ENCODE peak calls at places on chromosomes 4 and X, in ten cellular contexts. One of them, this sample, is unnamed. For H3K4me1, the result is how much of the 10 kb centered on the place peaks cover.

GRCh38 chr4:147820975-147821374 is 89.1 kb downstream of the ARHGAP10 start:
- DNase-seq in mammary epithelial cell: peak
- DNase-seq in neuronal stem cell: no peak
- DNase-seq in fibroblast of lung: no peak
- DNase-seq in neural progenitor cell: no peak
- DNase-seq in K562: no peak
- DNase-seq in IMR-90: no peak
- DNase-seq in MM.1S: no peak
- DNase-seq in HCT116: no peak
- DNase-seq in SK-N-SH: no peak
- DNase-seq in this sample: no peak

GRCh38 chr4:151315212-151315886 is 10.1 kb downstream of the SH3D19 start:
- DNase-seq in mammary epithelial cell: peak
- DNase-seq in neuronal stem cell: no peak
- DNase-seq in fibroblast of lung: peak
- DNase-seq in neural progenitor cell: no peak
- DNase-seq in K562: no peak
- DNase-seq in IMR-90: no peak
- DNase-seq in MM.1S: no peak
- DNase-seq in HCT116: peak
- DNase-seq in SK-N-SH: no peak
- DNase-seq in this sample: no peak

GRCh38 chrX:104762641-104763040 is 196.6 kb downstream of the IL1RAPL2 start:
- DNase-seq in mammary epithelial cell: no peak
- DNase-seq in neuronal stem cell: no peak
- DNase-seq in fibroblast of lung: no peak
- DNase-seq in neural progenitor cell: no peak
- DNase-seq in K562: no peak
- DNase-seq in IMR-90: no peak
- DNase-seq in MM.1S: no peak
- DNase-seq in HCT116: no peak
- DNase-seq in SK-N-SH: no peak
- DNase-seq in this sample: no peak

GRCh38 chrX:24646745-24647182 is 383 bp downstream of the PCYT1B start:
- DNase-seq in mammary epithelial cell: no peak
- DNase-seq in neuronal stem cell: peak
- DNase-seq in fibroblast of lung: peak
- DNase-seq in neural progenitor cell: peak
- DNase-seq in K562: no peak
- DNase-seq in IMR-90: no peak
- DNase-seq in MM.1S: no peak
- DNase-seq in HCT116: no peak
- DNase-seq in SK-N-SH: peak
- DNase-seq in this sample: no peak

GRCh38 chr4:4532371-4532770 is 9.5 kb downstream of the STX18 start:
- DNase-seq in mammary epithelial cell: no peak
- DNase-seq in neuronal stem cell: no peak
- DNase-seq in fibroblast of lung: no peak
- DNase-seq in neural progenitor cell: no peak
- DNase-seq in K562: peak
- DNase-seq in IMR-90: no peak
- DNase-seq in MM.1S: no peak
- DNase-seq in HCT116: no peak
- DNase-seq in SK-N-SH: no peak
- DNase-seq in this sample: no peak

GRCh38 chr4:76585270-76585669 is 150.2 kb downstream of the SHROOM3 start:
- DNase-seq in mammary epithelial cell: no peak
- DNase-seq in neuronal stem cell: peak
- DNase-seq in fibroblast of lung: peak
- DNase-seq in neural progenitor cell: peak
- DNase-seq in K562: no peak
- DNase-seq in IMR-90: peak
- DNase-seq in MM.1S: no peak
- DNase-seq in HCT116: no peak
- DNase-seq in SK-N-SH: no peak
- DNase-seq in this sample: no peak

GRCh38 chr4:188295899-188296298 is 156.7 kb downstream of the TRIML1 start:
- DNase-seq in mammary epithelial cell: peak
- DNase-seq in neuronal stem cell: no peak
- DNase-seq in fibroblast of lung: no peak
- DNase-seq in neural progenitor cell: no peak
- DNase-seq in K562: no peak
- DNase-seq in IMR-90: peak
- DNase-seq in MM.1S: no peak
- DNase-seq in HCT116: no peak
- DNase-seq in SK-N-SH: no peak
- DNase-seq in this sample: no peak

GRCh38 chrX:9746148-9746880 is 19.3 kb downstream of the GPR143 start:
- DNase-seq in mammary epithelial cell: peak
- DNase-seq in neuronal stem cell: no peak
- DNase-seq in fibroblast of lung: peak
- DNase-seq in neural progenitor cell: peak
- DNase-seq in K562: no peak
- DNase-seq in IMR-90: peak
- DNase-seq in MM.1S: no peak
- DNase-seq in HCT116: no peak
- DNase-seq in SK-N-SH: no peak
- DNase-seq in this sample: no peak

DNA sequence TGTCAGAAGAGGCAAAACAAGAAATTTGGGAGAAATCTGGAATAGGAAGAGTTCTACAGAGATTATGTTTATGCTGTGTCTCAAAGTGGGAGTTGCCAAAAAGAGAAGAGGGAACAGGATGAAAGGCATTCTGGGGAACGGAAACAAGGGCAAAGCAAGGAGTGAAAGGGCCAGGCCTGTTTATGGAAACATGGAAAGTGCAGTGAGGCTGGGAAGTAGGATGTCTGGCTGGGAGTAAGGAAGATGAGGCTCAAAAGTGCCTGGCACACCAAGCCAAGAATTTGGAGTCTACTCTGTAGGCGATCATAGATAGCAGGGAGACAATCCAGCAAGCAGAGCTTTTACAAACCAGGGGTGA is 1.8 kb upstream of the CUL4B start:
- DNase-seq in mammary epithelial cell: no peak
- DNase-seq in neuronal stem cell: no peak
- DNase-seq in fibroblast of lung: no peak
- DNase-seq in neural progenitor cell: no peak
- DNase-seq in K562: no peak
- DNase-seq in IMR-90: no peak
- DNase-seq in MM.1S: no peak
- DNase-seq in HCT116: no peak
- DNase-seq in SK-N-SH: no peak
- DNase-seq in this sample: no peak
- H3K4me2 ChIP-seq in mammary epithelial cell: no peak
- H3K4me2 ChIP-seq in neuronal stem cell: no peak
- H3K4me2 ChIP-seq in fibroblast of lung: peak
- H3K4me2 ChIP-seq in neural progenitor cell: peak
- H3K4me2 ChIP-seq in K562: peak
- H3K4me2 ChIP-seq in IMR-90: no peak
- H3K4me2 ChIP-seq in MM.1S: no peak
- H3K4me2 ChIP-seq in HCT116: peak
- H3K4me2 ChIP-seq in SK-N-SH: peak
- H3K4me2 ChIP-seq in this sample: peak

GRCh38 chr4:2007804-2008670 is 737 bp downstream of the NELFA start:
- DNase-seq in mammary epithelial cell: no peak
- DNase-seq in neuronal stem cell: peak
- DNase-seq in fibroblast of lung: peak
- DNase-seq in neural progenitor cell: peak
- DNase-seq in K562: peak
- DNase-seq in IMR-90: peak
- DNase-seq in MM.1S: no peak
- DNase-seq in HCT116: no peak
- DNase-seq in SK-N-SH: peak
- DNase-seq in this sample: no peak
- H2AFZ ChIP-seq in mammary epithelial cell: peak
- H2AFZ ChIP-seq in neuronal stem cell: peak
- H2AFZ ChIP-seq in fibroblast of lung: no peak
- H2AFZ ChIP-seq in neural progenitor cell: peak
- H2AFZ ChIP-seq in K562: peak
- H2AFZ ChIP-seq in IMR-90: peak
- H2AFZ ChIP-seq in MM.1S: peak
- H2AFZ ChIP-seq in HCT116: no peak
- H2AFZ ChIP-seq in SK-N-SH: peak
- H2AFZ ChIP-seq in this sample: peak

GRCh38 chr4:7044415-7044930 is 1.3 kb downstream of the TADA2B start:
- DNase-seq in mammary epithelial cell: no peak
- DNase-seq in neuronal stem cell: no peak
- DNase-seq in fibroblast of lung: no peak
- DNase-seq in neural progenitor cell: peak
- DNase-seq in K562: no peak
- DNase-seq in IMR-90: no peak
- DNase-seq in MM.1S: no peak
- DNase-seq in HCT116: no peak
- DNase-seq in SK-N-SH: no peak
- DNase-seq in this sample: no peak

GRCh38 chr4:7045553-7045952 is 2.4 kb downstream of the TADA2B start:
- DNase-seq in mammary epithelial cell: no peak
- DNase-seq in neuronal stem cell: no peak
- DNase-seq in fibroblast of lung: no peak
- DNase-seq in neural progenitor cell: no peak
- DNase-seq in K562: no peak
- DNase-seq in IMR-90: no peak
- DNase-seq in MM.1S: no peak
- DNase-seq in HCT116: no peak
- DNase-seq in SK-N-SH: no peak
- DNase-seq in this sample: no peak

GRCh38 chr4:7048642-7049041 is 5.5 kb downstream of the TADA2B start:
- DNase-seq in mammary epithelial cell: no peak
- DNase-seq in neuronal stem cell: no peak
- DNase-seq in fibroblast of lung: no peak
- DNase-seq in neural progenitor cell: no peak
- DNase-seq in K562: no peak
- DNase-seq in IMR-90: no peak
- DNase-seq in MM.1S: no peak
- DNase-seq in HCT116: no peak
- DNase-seq in SK-N-SH: no peak
- DNase-seq in this sample: no peak

GRCh38 chr4:7046971-7047370 is 3.8 kb downstream of the TADA2B start:
- DNase-seq in mammary epithelial cell: no peak
- DNase-seq in neuronal stem cell: no peak
- DNase-seq in fibroblast of lung: no peak
- DNase-seq in neural progenitor cell: no peak
- DNase-seq in K562: no peak
- DNase-seq in IMR-90: no peak
- DNase-seq in MM.1S: no peak
- DNase-seq in HCT116: no peak
- DNase-seq in SK-N-SH: no peak
- DNase-seq in this sample: no peak

DNA sequence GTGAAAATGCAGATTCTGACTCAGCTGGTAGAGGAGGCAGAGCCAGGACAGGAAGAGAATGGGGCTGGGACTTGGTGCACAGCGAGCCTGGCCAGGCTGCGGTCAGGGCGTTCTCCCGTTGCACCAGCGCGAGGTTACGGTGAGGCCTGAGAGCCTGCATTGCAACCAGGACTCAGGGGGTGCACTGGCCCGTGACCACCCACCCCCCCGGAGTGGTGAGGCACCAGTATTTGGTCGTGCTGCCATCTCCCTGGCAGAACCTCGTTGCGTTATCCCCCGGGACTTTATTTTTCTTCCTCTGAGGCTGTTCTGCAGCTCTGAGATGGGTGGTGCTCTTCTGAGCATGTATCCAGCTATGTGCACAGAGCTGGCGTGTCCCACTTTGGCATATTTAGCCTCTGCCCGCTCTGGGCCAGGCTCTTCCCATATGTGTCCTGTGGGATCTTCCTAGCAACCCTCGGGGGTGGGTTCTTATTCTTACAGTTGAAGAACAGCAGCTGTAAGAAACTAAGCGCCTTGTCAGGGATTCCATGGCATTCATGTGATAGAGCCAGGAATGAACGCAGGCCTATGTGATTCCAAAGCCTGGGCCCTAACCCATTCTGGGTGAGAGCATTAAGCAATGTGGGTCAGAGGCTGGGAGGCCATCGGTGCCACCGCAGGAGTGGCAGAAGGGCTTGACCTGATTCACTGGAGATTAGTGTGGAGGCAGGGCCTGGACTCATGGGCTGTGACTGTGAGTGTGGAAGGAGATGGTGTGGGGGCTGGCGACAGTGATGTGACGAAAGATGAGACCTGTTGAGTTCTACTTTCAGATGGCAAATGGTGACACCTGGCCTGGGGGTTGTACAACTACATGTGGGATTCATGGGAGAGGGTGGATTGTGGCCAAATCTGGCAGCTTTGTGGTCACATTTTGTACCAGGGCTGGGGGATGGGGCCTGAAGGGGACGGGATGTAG is 3.1 kb downstream of the TADA2B start:
- DNase-seq in mammary epithelial cell: no peak
- DNase-seq in neuronal stem cell: no peak
- DNase-seq in fibroblast of lung: no peak
- DNase-seq in neural progenitor cell: no peak
- DNase-seq in K562: no peak
- DNase-seq in IMR-90: no peak
- DNase-seq in MM.1S: no peak
- DNase-seq in HCT116: no peak
- DNase-seq in SK-N-SH: no peak
- DNase-seq in this sample: peak
- H3K4me1 ChIP-seq in mammary epithelial cell: under half
- H3K4me1 ChIP-seq in neuronal stem cell: under half
- H3K4me1 ChIP-seq in fibroblast of lung: under half
- H3K4me1 ChIP-seq in neural progenitor cell: under half
- H3K4me1 ChIP-seq in K562: under half
- H3K4me1 ChIP-seq in IMR-90: under half
- H3K4me1 ChIP-seq in MM.1S: under half
- H3K4me1 ChIP-seq in HCT116: under half
- H3K4me1 ChIP-seq in SK-N-SH: under half
- H3K4me1 ChIP-seq in this sample: under half

DNA sequence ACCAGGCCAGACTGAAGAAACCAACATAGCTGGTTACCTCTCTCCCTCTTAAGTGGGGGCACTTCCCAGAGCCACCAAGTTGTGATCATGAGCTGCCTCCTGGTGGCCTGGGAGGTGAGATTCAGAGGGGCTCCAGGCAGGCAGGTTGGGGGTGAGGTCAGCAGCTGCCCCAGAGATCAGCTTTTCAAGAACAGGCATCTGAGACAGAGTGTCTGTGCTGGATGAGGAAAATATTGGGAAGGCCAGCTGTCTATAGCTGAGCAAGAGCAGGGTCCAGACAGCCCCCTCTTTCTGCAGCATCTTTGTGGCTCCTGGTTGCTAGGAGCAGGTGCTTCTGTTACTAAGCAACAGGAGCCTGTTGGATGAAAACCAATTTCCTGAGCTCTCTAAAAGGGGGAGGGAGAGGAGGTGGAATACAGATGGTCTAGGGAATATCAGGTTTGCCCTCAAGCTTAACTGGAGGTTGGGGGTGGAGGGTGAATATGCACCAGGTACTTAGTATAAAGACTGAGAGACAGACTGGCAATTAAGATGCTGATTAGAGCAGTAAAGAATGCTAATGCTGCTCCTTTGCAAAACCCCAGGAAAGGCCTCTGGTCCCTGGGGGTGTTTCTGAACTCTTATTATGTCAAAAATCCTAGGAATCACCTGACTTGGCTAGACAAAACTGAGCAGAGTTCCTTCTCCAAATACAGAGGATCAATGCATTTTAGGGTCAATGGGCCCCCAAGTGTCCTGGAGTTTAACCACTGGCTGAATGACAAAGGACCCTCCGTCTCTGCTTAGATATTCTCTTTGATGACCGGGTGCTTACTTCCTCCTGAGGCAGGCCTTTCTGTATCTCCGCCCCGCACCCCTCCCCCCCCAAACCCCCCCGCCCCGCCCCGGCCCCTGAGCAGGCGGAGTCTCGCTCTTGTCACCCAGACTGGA is 21.4 kb downstream of the ZCCHC13 start:
- DNase-seq in mammary epithelial cell: no peak
- DNase-seq in neuronal stem cell: no peak
- DNase-seq in fibroblast of lung: no peak
- DNase-seq in neural progenitor cell: peak
- DNase-seq in K562: peak
- DNase-seq in IMR-90: no peak
- DNase-seq in MM.1S: no peak
- DNase-seq in HCT116: no peak
- DNase-seq in SK-N-SH: peak
- DNase-seq in this sample: no peak
- H3K4me2 ChIP-seq in mammary epithelial cell: no peak
- H3K4me2 ChIP-seq in neuronal stem cell: no peak
- H3K4me2 ChIP-seq in fibroblast of lung: no peak
- H3K4me2 ChIP-seq in neural progenitor cell: no peak
- H3K4me2 ChIP-seq in K562: no peak
- H3K4me2 ChIP-seq in IMR-90: no peak
- H3K4me2 ChIP-seq in MM.1S: no peak
- H3K4me2 ChIP-seq in HCT116: no peak
- H3K4me2 ChIP-seq in SK-N-SH: no peak
- H3K4me2 ChIP-seq in this sample: no peak

This sample was measured in OCI-LY7.